ENCODE peak calls at places on chromosome 21, in eight cellular contexts. I is GM19239; S is SK-MEL-5; Y is sciatic nerve; J is activated naive CD8-positive, alpha-beta T cell treated with anti-CD3 and anti-CD28 coated beads, Interleukin-2, amount 50 U/mL, for 24 hours; L is EH; T is nephron progenitor cell; G is Karpas-422. K is an unnamed sample.

GRCh38 chr21:46515109-46515508 is 56.4 kb downstream of the DIP2A start:
- DNase-seq in I (no peak), S (no peak), Y (peak), J (no peak), L (peak), T (no peak), G (peak), K (no peak)

GRCh38 chr21:35838350-35838749 is 222.0 kb downstream of the SETD4 start:
- DNase-seq in I (no peak), S (no peak), Y (no peak), J (no peak), L (no peak), T (no peak), G (no peak), K (no peak)

GRCh38 chr21:34887729-34888568 is 161.2 kb downstream of the RUNX1 start:
- DNase-seq in I (peak), S (peak), Y (peak), J (peak), L (peak), T (peak), G (peak), K (peak)

GRCh38 chr21:44687671-44688070 is 5.7 kb upstream of the KRTAP12-1 start:
- DNase-seq in I (no peak), S (no peak), Y (peak), J (no peak), L (no peak), T (no peak), G (peak), K (no peak)

GRCh38 chr21:31343680-31344480 is at the start of gene TIAM1:
- DNase-seq in I (no peak), S (peak), Y (peak), J (peak), L (peak), T (peak), G (no peak), K (no peak)

GRCh38 chr21:44454058-44454457 is 1.3 kb upstream of the LRRC3 start:
- DNase-seq in I (no peak), S (no peak), Y (peak), J (no peak), L (no peak), T (no peak), G (no peak), K (no peak)

GRCh38 chr21:38289697-38290096 is 32.9 kb downstream of the KCNJ15 start:
- DNase-seq in I (no peak), S (no peak), Y (no peak), J (no peak), L (peak), T (no peak), G (no peak), K (peak)

GRCh38 chr21:42161957-42162681 is 56.8 kb upstream of the ABCG1 start:
- DNase-seq in I (no peak), S (no peak), Y (no peak), J (peak), L (no peak), T (peak), G (no peak), K (no peak)

GRCh38 chr21:22961248-22961647 is 1963.0 kb downstream of the NCAM2 start:
- DNase-seq in I (no peak), S (no peak), Y (no peak), J (no peak), L (no peak), T (no peak), G (no peak), K (no peak)

GRCh38 chr21:20902511-20902910 is 95.7 kb upstream of the NCAM2 start:
- DNase-seq in I (no peak), S (no peak), Y (no peak), J (no peak), L (no peak), T (no peak), G (no peak), K (no peak)

GRCh38 chr21:42671778-42672593 is 18.6 kb downstream of the PDE9A start:
- DNase-seq in I (no peak), S (no peak), Y (no peak), J (peak), L (no peak), T (no peak), G (no peak), K (peak)

GRCh38 chr21:42566524-42567180 is 53.0 kb downstream of the SLC37A1 start:
- DNase-seq in I (no peak), S (no peak), Y (peak), J (no peak), L (no peak), T (no peak), G (no peak), K (no peak)

GRCh38 chr21:39730418-39731107 is 14.4 kb upstream of the IGSF5 start:
- DNase-seq in I (no peak), S (no peak), Y (no peak), J (no peak), L (no peak), T (no peak), G (no peak), K (no peak)

K was measured in LoVo.